ENCODE peak calls at places on chromosomes 13 and 19, in four cellular contexts. Z, F, I and K are unnamed samples.

GRCh38 chr13:93227280-93227905 is 786 bp downstream of the GPC6 start:
- DNase-seq in F (peak), Z (peak), I (peak), K (peak)

GRCh38 chr13:20711301-20712044 is 8.0 kb downstream of the IL17D start:
- DNase-seq in I (no peak), F (peak), Z (peak), K (no peak)

GRCh38 chr13:29702912-29703351 is 107.4 kb upstream of the SLC7A1 start:
- DNase-seq in F (no peak), Z (no peak), I (no peak), K (no peak)

GRCh38 chr19:41309225-41310030 is 544 bp upstream of the CCDC97 start:
- DNase-seq in Z (no peak), I (no peak), F (no peak), K (no peak)

GRCh38 chr13:101090287-101090686 is 326.0 kb downstream of the NALCN start:
- DNase-seq in Z (no peak), F (no peak), I (no peak), K (no peak)

GRCh38 chr13:109145631-109146030 is 516.2 kb downstream of the MYO16 start:
- DNase-seq in I (peak), F (peak), Z (no peak), K (peak)

GRCh38 chr19:33472696-33473624 is 48.6 kb downstream of the PEPD start:
- DNase-seq in F (no peak), I (no peak), Z (peak), K (no peak)

GRCh38 chr19:928471-929259 is 2.8 kb downstream of the ARID3A start:
- DNase-seq in F (peak), I (peak), Z (peak), K (no peak)

GRCh38 chr19:34962281-34962944 is 1.6 kb downstream of the ZNF792 start:
- DNase-seq in Z (no peak), I (peak), F (peak), K (no peak)

GRCh38 chr19:1042689-1043511 is 3.0 kb downstream of the ABCA7 start:
- DNase-seq in Z (no peak), I (no peak), F (no peak), K (no peak)

GRCh38 chr19:1467512-1468273 is 11.3 kb downstream of the C19orf25 start:
- DNase-seq in I (no peak), F (no peak), Z (peak), K (no peak)

GRCh38 chr13:36965767-36966166 is 33.4 kb downstream of the ALG5 start:
- DNase-seq in I (no peak), Z (no peak), F (no peak), K (no peak)

GRCh38 chr13:112127564-112127963 is 60.6 kb downstream of the SOX1 start:
- DNase-seq in F (no peak), Z (no peak), I (no peak), K (no peak)

GRCh38 chr13:106911602-106912001 is 343.7 kb upstream of the ARGLU1 start:
- DNase-seq in Z (no peak), I (no peak), F (no peak), K (no peak)

GRCh38 chr19:33040994-33041827 is 23.5 kb downstream of the RHPN2 start:
- DNase-seq in I (peak), F (no peak), Z (no peak), K (no peak)

GRCh38 chr13:77660841-77661250 is 36.6 kb upstream of the SLAIN1 start:
- DNase-seq in I (no peak), F (no peak), Z (no peak), K (no peak)

GRCh38 chr13:85728831-85729230 is 70.4 kb downstream of the SLITRK6 start:
- DNase-seq in I (no peak), Z (no peak), F (no peak), K (no peak)

GRCh38 chr13:96817336-96817941 is 176.8 kb downstream of the OXGR1 start:
- DNase-seq in I (peak), F (no peak), Z (no peak), K (peak)

GRCh38 chr13:37473035-37473434 is 125.5 kb downstream of the POSTN start:
- DNase-seq in F (peak), I (no peak), Z (peak), K (peak)

GRCh38 chr19:15337202-15337601 is 4.9 kb upstream of the BRD4 start:
- DNase-seq in Z (no peak), I (no peak), F (no peak), K (no peak)

GRCh38 chr19:31510635-31511034 is 161.4 kb upstream of the TSHZ3 start:
- DNase-seq in F (no peak), Z (no peak), I (no peak), K (no peak)

GRCh38 chr19:11142528-11143171 is 12.9 kb downstream of the SPC24 start:
- DNase-seq in F (peak), Z (peak), I (peak), K (peak)

GRCh38 chr19:10474962-10475451 is 28.1 kb downstream of the KEAP1 start:
- DNase-seq in Z (no peak), I (no peak), F (peak), K (no peak)

GRCh38 chr13:38979891-38980627 is 10.6 kb downstream of the STOML3 start:
- DNase-seq in F (no peak), Z (no peak), I (no peak), K (no peak)

GRCh38 chr13:91368676-91369425 is 21.4 kb downstream of the MIR17HG start:
- DNase-seq in I (no peak), Z (no peak), F (no peak), K (no peak)

GRCh38 chr13:35768551-35768950 is 292.1 kb upstream of the MAB21L1 start:
- DNase-seq in F (no peak), I (no peak), Z (no peak), K (no peak)

GRCh38 chr13:35770756-35771291 is 294.3 kb upstream of the MAB21L1 start:
- DNase-seq in I (no peak), F (no peak), Z (no peak), K (no peak)

GRCh38 chr13:35768126-35768525 is 291.6 kb upstream of the MAB21L1 start:
- DNase-seq in I (no peak), Z (no peak), F (no peak), K (no peak)

GRCh38 chr13:35771898-35772297 is 295.4 kb upstream of the MAB21L1 start:
- DNase-seq in I (no peak), Z (no peak), F (no peak), K (no peak)

GRCh38 chr13:35769812-35770211 is 293.3 kb upstream of the MAB21L1 start:
- DNase-seq in F (no peak), I (no peak), Z (no peak), K (no peak)
- TF ChIP-seq ELF4 in F (no peak), I (no peak), Z (no peak), K (no peak)

DNA sequence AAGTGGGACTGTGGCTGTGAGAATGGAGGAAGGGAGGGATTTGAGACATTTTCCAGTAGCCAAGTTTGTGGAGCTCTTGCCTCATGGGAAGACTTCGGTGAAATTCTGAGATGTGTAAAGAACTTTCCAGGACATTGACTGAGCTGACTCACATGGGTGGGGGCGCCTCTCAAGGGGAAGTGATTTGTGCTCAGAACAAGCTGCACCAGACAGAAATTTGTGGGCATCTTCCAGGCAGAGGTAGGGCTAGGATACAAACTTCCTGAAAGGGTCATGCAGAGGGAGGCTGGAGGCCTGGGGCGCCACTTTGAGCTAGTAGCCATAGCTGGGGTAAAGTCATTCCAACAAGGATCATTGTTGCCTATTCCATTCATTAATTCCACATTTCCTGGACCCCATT is 9.8 kb upstream of the SIGLEC10 start:
- DNase-seq in F (no peak), I (no peak), Z (no peak), K (no peak)
- TF ChIP-seq ELF4 in F (no peak), I (no peak), Z (no peak), K (no peak)

DNA sequence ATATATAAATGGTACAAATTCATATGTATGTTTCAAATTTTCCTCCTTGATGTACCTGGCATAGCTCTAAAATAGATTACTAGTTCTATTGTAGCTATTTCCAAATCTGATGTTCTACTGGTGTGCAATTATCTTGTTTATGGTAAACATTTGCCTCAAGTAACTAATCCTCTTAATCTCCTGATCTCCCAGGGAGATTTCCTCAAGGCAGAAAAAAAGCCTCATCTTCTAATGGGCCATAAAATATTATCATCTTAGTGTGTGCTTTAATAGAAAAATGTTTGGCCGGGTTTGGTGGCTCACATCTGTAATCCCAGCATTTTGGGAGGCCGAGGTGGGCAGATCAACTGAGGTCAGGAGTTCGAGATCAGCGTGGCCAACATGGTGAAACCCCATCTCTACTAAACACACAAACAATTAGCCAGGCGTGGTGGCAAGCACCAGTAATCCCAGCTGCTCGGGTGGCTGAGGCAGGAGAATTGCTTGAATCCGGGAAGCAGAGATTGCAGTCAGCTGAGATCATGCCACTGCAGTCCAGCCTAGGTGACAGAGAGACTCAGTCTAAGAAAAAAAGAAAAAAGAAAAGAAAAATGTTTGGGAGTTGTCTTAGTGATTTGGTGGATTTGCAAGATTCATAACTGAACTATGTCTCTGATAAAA is 498.9 kb upstream of the SLITRK5 start:
- DNase-seq in Z (no peak), I (no peak), F (no peak), K (no peak)
- TF ChIP-seq ELF4 in Z (no peak), I (no peak), F (no peak), K (no peak)

GRCh38 chr19:21398851-21399250 is 1.9 kb downstream of the ZNF493 start:
- DNase-seq in F (no peak), Z (no peak), I (no peak), K (no peak)

GRCh38 chr19:21396893-21397572 is at the start of gene ZNF493:
- DNase-seq in F (peak), I (peak), Z (peak), K (peak)

DNA sequence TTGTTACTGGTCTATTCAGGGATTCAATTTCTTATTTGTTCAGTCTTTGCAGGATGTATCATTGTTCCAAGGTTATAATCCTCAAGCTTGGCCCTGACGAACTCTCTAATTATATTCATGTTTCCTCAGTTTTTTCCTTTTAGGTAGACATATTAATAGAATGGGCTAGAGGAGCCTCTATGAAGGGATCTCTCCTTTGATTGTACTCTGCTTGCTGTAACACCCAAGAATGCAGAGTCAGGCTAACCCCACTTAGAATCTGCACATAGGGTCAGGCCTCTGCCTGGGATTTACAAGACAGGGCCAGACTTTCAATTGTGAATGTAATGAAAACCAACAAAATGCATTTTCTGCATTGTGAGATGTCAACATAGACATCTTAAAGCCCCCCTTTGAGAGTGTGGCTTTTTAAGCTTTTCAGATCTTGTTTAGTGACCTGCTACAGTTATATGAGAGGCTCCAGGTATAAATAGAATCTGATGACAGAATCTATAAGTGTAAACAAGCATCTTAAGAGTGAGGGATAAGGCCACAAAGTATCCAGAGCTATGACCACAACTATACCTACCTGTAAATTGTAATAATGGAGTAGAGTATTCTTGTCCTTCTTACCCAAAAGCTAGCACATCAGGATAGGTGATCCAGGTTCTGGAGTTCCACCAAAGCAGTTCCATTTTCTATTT is 5.5 kb downstream of the ZNF493 start:
- DNase-seq in F (no peak), Z (no peak), I (no peak), K (no peak)
- TF ChIP-seq ELF4 in F (no peak), Z (no peak), I (no peak), K (no peak)

DNA sequence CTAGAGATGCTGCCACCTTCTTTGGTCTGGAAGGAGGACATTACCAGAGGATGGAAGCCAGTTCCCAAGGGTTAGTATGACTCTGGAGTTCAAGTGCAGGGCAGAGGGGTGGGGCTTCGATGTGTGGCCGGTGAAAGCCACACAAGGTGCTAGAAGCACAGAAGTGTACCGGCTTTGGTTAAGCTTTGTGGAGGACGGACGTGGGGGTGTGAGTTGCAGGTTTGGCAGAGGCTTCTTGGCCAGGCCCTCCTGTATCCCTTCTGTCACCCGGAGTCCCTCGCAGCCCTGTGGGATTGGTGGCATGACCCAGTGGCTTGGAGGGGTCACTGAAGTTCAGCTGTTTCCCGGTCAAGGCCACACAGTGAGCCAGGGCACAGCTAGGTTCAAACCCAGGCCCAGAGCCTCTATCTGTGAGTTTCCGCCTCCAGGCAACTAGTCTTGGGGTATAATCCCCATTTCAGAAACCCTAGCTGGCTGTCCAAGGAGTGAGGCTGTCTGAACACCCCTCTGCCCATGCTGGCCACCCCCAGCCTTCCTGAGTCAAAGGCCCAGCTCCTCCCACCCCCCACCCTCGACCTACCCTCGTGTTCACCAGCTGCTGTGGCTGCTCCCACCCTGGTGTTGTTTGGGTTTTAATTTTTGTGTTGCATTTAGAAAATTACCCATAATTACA is 4.6 kb upstream of the SSBP4 start:
- DNase-seq in Z (no peak), I (no peak), F (peak), K (no peak)
- TF ChIP-seq ELF4 in Z (no peak), I (no peak), F (no peak), K (no peak)

DNA sequence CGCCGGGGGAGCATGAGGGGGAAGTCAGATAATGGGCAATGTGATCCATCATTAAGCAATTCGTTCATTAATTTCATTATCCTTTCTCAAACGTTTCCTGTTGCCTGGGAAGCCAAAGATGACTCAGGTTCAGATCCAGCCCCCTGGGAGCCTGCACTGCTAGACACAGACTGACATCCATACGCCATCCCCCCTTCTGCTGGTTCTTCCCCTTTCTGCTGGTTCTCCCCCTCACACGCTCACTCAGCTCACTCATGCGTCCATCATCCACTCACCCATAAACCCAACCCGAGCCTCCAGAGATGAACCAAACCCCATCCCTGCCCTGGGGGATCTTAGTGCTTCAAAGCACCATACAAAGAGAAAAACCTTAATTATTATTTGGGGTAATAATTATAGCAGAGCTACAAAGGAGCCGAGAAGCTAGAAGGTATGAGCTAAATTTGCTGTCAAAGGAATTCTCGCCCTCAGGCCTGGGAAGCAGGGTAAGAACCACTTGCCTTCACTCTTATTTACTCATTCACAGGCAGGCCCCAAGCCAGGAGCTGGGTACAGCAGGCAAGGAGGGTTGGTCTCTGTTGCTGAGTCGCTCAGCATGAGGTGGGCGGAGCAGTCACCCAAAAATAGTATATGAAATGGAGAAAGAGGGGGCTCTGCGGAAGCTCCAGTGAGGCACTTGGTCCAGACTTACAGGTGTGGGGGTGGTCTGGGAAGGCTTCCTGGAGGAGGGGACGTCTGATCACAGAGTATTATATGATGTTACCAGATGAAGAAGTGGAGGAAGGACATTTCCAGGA is 7.0 kb upstream of the ZNF444 start:
- DNase-seq in Z (no peak), F (no peak), I (no peak), K (no peak)
- TF ChIP-seq ELF4 in Z (no peak), F (no peak), I (no peak), K (no peak)

GRCh38 chr19:50376166-50377050 is at the start of gene NR1H2:
- DNase-seq in Z (peak), I (peak), F (peak), K (peak)

GRCh38 chr19:50377517-50377916 is 1.3 kb downstream of the NR1H2 start:
- DNase-seq in F (peak), I (no peak), Z (no peak), K (peak)

GRCh38 chr19:50378169-50378862 is 2.1 kb downstream of the NR1H2 start:
- DNase-seq in F (no peak), Z (no peak), I (no peak), K (no peak)

GRCh38 chr19:50378863-50379236 is 2.6 kb downstream of the NR1H2 start:
- DNase-seq in I (no peak), Z (no peak), F (no peak), K (no peak)

DNA sequence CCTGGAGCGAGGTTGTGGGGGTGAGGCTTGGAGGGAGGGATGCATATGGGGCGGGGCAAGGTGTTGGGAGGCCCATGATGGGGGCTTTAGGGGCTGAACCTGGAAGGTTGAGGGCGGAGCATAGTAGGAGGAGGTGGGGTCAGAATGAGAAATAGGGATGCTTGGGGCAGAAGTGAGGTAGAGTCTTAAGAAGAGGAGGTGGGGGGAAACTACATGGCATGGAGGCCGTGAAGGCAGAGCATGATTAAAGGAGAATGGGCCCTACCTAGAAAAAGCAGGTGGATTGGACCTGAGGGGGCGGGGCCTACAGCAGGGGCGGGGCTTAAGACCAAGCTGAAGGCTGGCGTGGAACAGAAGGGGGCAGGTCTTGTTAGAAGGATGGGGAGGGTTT is 789 bp downstream of the NR1H2 start:
- DNase-seq in Z (peak), I (peak), F (peak), K (peak)
- TF ChIP-seq ELF4 in Z (no peak), I (no peak), F (no peak), K (no peak)

DNA sequence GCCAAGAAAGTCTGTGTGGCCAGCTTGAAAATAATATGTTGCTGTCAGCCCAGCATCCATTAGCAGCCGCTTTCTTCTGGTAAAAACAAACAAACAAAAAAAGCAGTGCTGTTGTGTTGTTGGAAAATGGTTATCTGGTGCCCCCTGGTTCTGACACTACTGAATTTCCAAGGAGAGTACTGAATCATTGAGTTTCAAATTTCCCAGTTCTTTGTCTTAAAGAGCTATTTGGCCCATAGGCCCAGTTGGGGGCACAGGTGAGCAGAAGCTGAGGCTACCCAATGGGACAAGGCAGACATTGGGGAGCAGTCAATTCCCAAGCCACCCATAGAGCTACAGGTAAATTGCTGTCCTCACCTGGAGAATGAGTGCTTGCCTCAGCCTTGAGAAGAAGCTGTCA is 995.9 kb downstream of the UQCRFS1 start:
- DNase-seq in F (no peak), Z (peak), I (no peak), K (no peak)
- TF ChIP-seq ELF4 in F (no peak), Z (no peak), I (no peak), K (no peak)

GRCh38 chr19:18649371-18650047 is 12.7 kb downstream of the KLHL26 start:
- DNase-seq in I (no peak), F (no peak), Z (no peak), K (no peak)
- TF ChIP-seq ELF4 in I (no peak), F (no peak), Z (no peak), K (no peak)

GRCh38 chr19:5934779-5935472 is 20.9 kb downstream of the CAPS start:
- DNase-seq in I (no peak), Z (no peak), F (no peak), K (peak)
- TF ChIP-seq ELF4 in I (no peak), Z (no peak), F (no peak), K (no peak)